ENCODE peak calls at places on chromosomes 5 and 9, in ten cellular contexts. F is NCI-H1092 treated with DMSO at 0.1 percent for 48 hours, U is AG20443, G is T1000, Z is H54, I is frontal cortex, E is fibroblast of villous mesenchyme, T is HEK293T, D is T-helper 2 cell, W is AG09319. J is an unnamed sample.

GRCh38 chr5:1493941-1494340 is 29.8 kb downstream of the LPCAT1 start:
- DNase-seq in F (no peak), U (no peak), G (no peak), Z (no peak), I (no peak), E (no peak), T (no peak), D (no peak), W (no peak), J (no peak)

GRCh38 chr9:100590481-100590880 is 12.6 kb downstream of the CAVIN4 start:
- DNase-seq in F (no peak), U (peak), G (no peak), Z (peak), I (no peak), E (peak), T (no peak), D (no peak), W (no peak), J (no peak)

GRCh38 chr9:16181539-16181938 is 628.7 kb downstream of the CCDC171 start:
- DNase-seq in F (no peak), U (no peak), G (no peak), Z (no peak), I (no peak), E (no peak), T (no peak), D (no peak), W (no peak), J (no peak)

GRCh38 chr9:99115947-99116543 is 11.1 kb downstream of the TGFBR1 start:
- DNase-seq in F (no peak), U (no peak), G (no peak), Z (no peak), I (no peak), E (no peak), T (no peak), D (no peak), W (no peak), J (no peak)

GRCh38 chr5:125012727-125013451 is 266.4 kb upstream of the ZNF608 start:
- DNase-seq in F (no peak), U (no peak), G (no peak), Z (no peak), I (no peak), E (no peak), T (no peak), D (no peak), W (no peak), J (no peak)

GRCh38 chr9:13520069-13520468 is 240.6 kb upstream of the MPDZ start:
- DNase-seq in F (no peak), U (no peak), G (no peak), Z (no peak), I (no peak), E (no peak), T (no peak), D (no peak), W (no peak), J (no peak)

GRCh38 chr5:128304121-128304520 is 220.6 kb downstream of the SLC12A2 start:
- DNase-seq in F (no peak), U (no peak), G (no peak), Z (no peak), I (no peak), E (peak), T (no peak), D (no peak), W (no peak), J (no peak)

GRCh38 chr5:97089149-97089801 is 53.1 kb downstream of the LIX1 start:
- DNase-seq in F (no peak), U (no peak), G (no peak), Z (no peak), I (no peak), E (no peak), T (no peak), D (no peak), W (no peak), J (no peak)

GRCh38 chr5:90685425-90686022 is 126.9 kb downstream of the ADGRV1 start:
- DNase-seq in F (no peak), U (no peak), G (no peak), Z (no peak), I (no peak), E (no peak), T (no peak), D (no peak), W (no peak), J (no peak)

GRCh38 chr5:172525633-172526360 is 71.5 kb upstream of the SH3PXD2B start:
- DNase-seq in F (no peak), U (no peak), G (no peak), Z (no peak), I (no peak), E (no peak), T (no peak), D (no peak), W (no peak), J (peak)

GRCh38 chr9:16337322-16338029 is 533.0 kb downstream of the BNC2 start:
- DNase-seq in F (no peak), U (peak), G (peak), Z (peak), I (no peak), E (peak), T (no peak), D (no peak), W (no peak), J (no peak)

GRCh38 chr5:128427901-128428300 is 110.1 kb downstream of the FBN2 start:
- DNase-seq in F (no peak), U (no peak), G (no peak), Z (no peak), I (no peak), E (peak), T (no peak), D (no peak), W (no peak), J (no peak)

GRCh38 chr5:16457853-16458252 is 7.7 kb downstream of the ZNF622 start:
- DNase-seq in F (no peak), U (no peak), G (no peak), Z (no peak), I (no peak), E (no peak), T (no peak), D (no peak), W (no peak), J (no peak)

GRCh38 chr5:147167529-147167928 is 67.3 kb upstream of the STK32A start:
- DNase-seq in F (no peak), U (no peak), G (no peak), Z (no peak), I (no peak), E (no peak), T (no peak), D (no peak), W (no peak), J (no peak)

GRCh38 chr9:91951944-91952520 is 2.0 kb upstream of the ROR2 start:
- DNase-seq in F (no peak), U (no peak), G (no peak), Z (no peak), I (no peak), E (peak), T (no peak), D (no peak), W (peak), J (no peak)

GRCh38 chr9:136928591-136928990 is 15.9 kb downstream of the FBXW5 start:
- DNase-seq in F (no peak), U (no peak), G (no peak), Z (no peak), I (no peak), E (no peak), T (no peak), D (no peak), W (no peak), J (no peak)

GRCh38 chr9:124258765-124259272 is 1.1 kb downstream of the NEK6 start:
- DNase-seq in F (no peak), U (no peak), G (no peak), Z (peak), I (no peak), E (no peak), T (peak), D (no peak), W (no peak), J (no peak)

GRCh38 chr5:122775713-122776084 is 819 bp downstream of the SNX2 start:
- DNase-seq in F (no peak), U (peak), G (no peak), Z (no peak), I (no peak), E (peak), T (no peak), D (no peak), W (no peak), J (no peak)

GRCh38 chr5:128842241-128842640 is 123.0 kb upstream of the SLC27A6 start:
- DNase-seq in F (no peak), U (no peak), G (no peak), Z (no peak), I (no peak), E (peak), T (no peak), D (no peak), W (no peak), J (no peak)

GRCh38 chr9:123552530-123552929 is 196.5 kb downstream of the CRB2 start:
- DNase-seq in F (no peak), U (no peak), G (no peak), Z (no peak), I (no peak), E (no peak), T (no peak), D (no peak), W (no peak), J (no peak)

GRCh38 chr5:83029912-83030311 is 47.3 kb downstream of the TMEM167A start:
- DNase-seq in F (no peak), U (peak), G (no peak), Z (no peak), I (no peak), E (peak), T (no peak), D (no peak), W (no peak), J (no peak)

GRCh38 chr5:78626009-78626571 is 22.5 kb downstream of the LHFPL2 start:
- DNase-seq in F (no peak), U (no peak), G (no peak), Z (no peak), I (no peak), E (no peak), T (no peak), D (no peak), W (no peak), J (no peak)